ENCODE peak calls at places on chromosomes 3 and 15, in four cellular contexts. One of them, this sample, is unnamed.

GRCh38 chr15:50380089-50380488 is 25.1 kb upstream of the GABPB1 start:
- DNase-seq in uterus: no peak
- DNase-seq in ovary: no peak
- DNase-seq in HepG2: no peak
- DNase-seq in this sample: no peak

GRCh38 chr15:39874890-39875549 is 45.0 kb downstream of the GPR176 start:
- DNase-seq in uterus: no peak
- DNase-seq in ovary: no peak
- DNase-seq in HepG2: peak
- DNase-seq in this sample: no peak

GRCh38 chr15:70030851-70031645 is 66.7 kb downstream of the TLE3 start:
- DNase-seq in uterus: no peak
- DNase-seq in ovary: no peak
- DNase-seq in HepG2: no peak
- DNase-seq in this sample: no peak

GRCh38 chr3:179304605-179305004 is 18.2 kb upstream of the ZNF639 start:
- DNase-seq in uterus: no peak
- DNase-seq in ovary: no peak
- DNase-seq in HepG2: no peak
- DNase-seq in this sample: no peak

GRCh38 chr3:15007681-15008141 is 57.4 kb downstream of the MRPS25 start:
- DNase-seq in uterus: no peak
- DNase-seq in ovary: no peak
- DNase-seq in HepG2: no peak
- DNase-seq in this sample: no peak

GRCh38 chr15:45456212-45457106 is 66.1 kb downstream of the SLC30A4 start:
- DNase-seq in uterus: peak
- DNase-seq in ovary: peak
- DNase-seq in HepG2: peak
- DNase-seq in this sample: peak

GRCh38 chr3:126541628-126542339 is 16.9 kb downstream of the C3orf22 start:
- DNase-seq in uterus: peak
- DNase-seq in ovary: peak
- DNase-seq in HepG2: no peak
- DNase-seq in this sample: peak

GRCh38 chr3:187931111-187931510 is 185.8 kb upstream of the BCL6 start:
- DNase-seq in uterus: no peak
- DNase-seq in ovary: no peak
- DNase-seq in HepG2: no peak
- DNase-seq in this sample: no peak

GRCh38 chr3:99634881-99635280 is 3.5 kb upstream of the COL8A1 start:
- DNase-seq in uterus: no peak
- DNase-seq in ovary: no peak
- DNase-seq in HepG2: no peak
- DNase-seq in this sample: no peak

GRCh38 chr3:168093229-168093628 is 2.5 kb downstream of the GOLIM4 start:
- DNase-seq in uterus: no peak
- DNase-seq in ovary: no peak
- DNase-seq in HepG2: no peak
- DNase-seq in this sample: no peak

GRCh38 chr15:58146734-58147133 is 8.6 kb downstream of the AQP9 start:
- DNase-seq in uterus: no peak
- DNase-seq in ovary: no peak
- DNase-seq in HepG2: no peak
- DNase-seq in this sample: no peak

GRCh38 chr3:171972965-171973364 is 66.4 kb upstream of the FNDC3B start:
- DNase-seq in uterus: peak
- DNase-seq in ovary: no peak
- DNase-seq in HepG2: no peak
- DNase-seq in this sample: no peak

GRCh38 chr15:67106764-67107013 is 41.3 kb downstream of the SMAD3 start:
- DNase-seq in uterus: no peak
- DNase-seq in ovary: no peak
- DNase-seq in HepG2: no peak
- DNase-seq in this sample: no peak

GRCh38 chr15:59170295-59170881 is 36.3 kb upstream of the LDHAL6B start:
- DNase-seq in uterus: no peak
- DNase-seq in ovary: no peak
- DNase-seq in HepG2: peak
- DNase-seq in this sample: no peak

GRCh38 chr3:140586311-140586710 is 91.6 kb upstream of the TRIM42 start:
- DNase-seq in uterus: no peak
- DNase-seq in ovary: no peak
- DNase-seq in HepG2: no peak
- DNase-seq in this sample: no peak

GRCh38 chr3:100777271-100777670 is 68.0 kb downstream of the TFG start:
- DNase-seq in uterus: no peak
- DNase-seq in ovary: no peak
- DNase-seq in HepG2: no peak
- DNase-seq in this sample: no peak

GRCh38 chr3:123602325-123602724 is 17.5 kb upstream of the HACD2 start:
- DNase-seq in uterus: no peak
- DNase-seq in ovary: no peak
- DNase-seq in HepG2: peak
- DNase-seq in this sample: no peak

GRCh38 chr3:15333099-15333956 is 942 bp upstream of the SH3BP5 start:
- DNase-seq in uterus: no peak
- DNase-seq in ovary: peak
- DNase-seq in HepG2: no peak
- DNase-seq in this sample: no peak

GRCh38 chr3:23961064-23961463 is 16.0 kb downstream of the NR1D2 start:
- DNase-seq in uterus: no peak
- DNase-seq in ovary: no peak
- DNase-seq in HepG2: no peak
- DNase-seq in this sample: no peak

GRCh38 chr3:23966308-23966707 is 21.2 kb downstream of the NR1D2 start:
- DNase-seq in uterus: no peak
- DNase-seq in ovary: no peak
- DNase-seq in HepG2: no peak
- DNase-seq in this sample: no peak

GRCh38 chr3:23961913-23962312 is 16.8 kb downstream of the NR1D2 start:
- DNase-seq in uterus: no peak
- DNase-seq in ovary: no peak
- DNase-seq in HepG2: no peak
- DNase-seq in this sample: no peak

GRCh38 chr3:23960649-23961048 is 15.6 kb downstream of the NR1D2 start:
- DNase-seq in uterus: no peak
- DNase-seq in ovary: no peak
- DNase-seq in HepG2: no peak
- DNase-seq in this sample: no peak

DNA sequence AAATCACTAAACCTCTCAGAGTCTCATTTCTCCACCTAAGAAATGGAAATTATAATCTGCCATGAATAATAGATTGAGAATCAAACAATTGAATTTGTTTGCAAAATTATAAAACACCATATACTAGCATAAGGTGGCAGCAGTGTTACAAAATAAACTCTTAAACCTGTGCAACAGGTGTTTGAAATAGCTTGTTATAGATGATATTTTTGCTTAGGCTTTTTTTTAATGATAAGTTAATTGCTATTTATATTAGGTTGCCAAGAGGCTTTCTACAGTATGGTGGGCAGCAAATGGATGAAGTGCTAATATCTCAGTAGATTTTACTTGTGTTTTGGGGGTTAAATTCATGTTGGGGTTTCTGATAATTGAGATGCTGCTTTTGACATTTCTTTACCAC is 19.5 kb downstream of the NR1D2 start:
- DNase-seq in uterus: no peak
- DNase-seq in ovary: no peak
- DNase-seq in HepG2: no peak
- DNase-seq in this sample: no peak
- TF ChIP-seq CTCF in uterus: no peak
- TF ChIP-seq CTCF in ovary: no peak
- TF ChIP-seq CTCF in HepG2: no peak
- TF ChIP-seq CTCF in this sample: no peak

DNA sequence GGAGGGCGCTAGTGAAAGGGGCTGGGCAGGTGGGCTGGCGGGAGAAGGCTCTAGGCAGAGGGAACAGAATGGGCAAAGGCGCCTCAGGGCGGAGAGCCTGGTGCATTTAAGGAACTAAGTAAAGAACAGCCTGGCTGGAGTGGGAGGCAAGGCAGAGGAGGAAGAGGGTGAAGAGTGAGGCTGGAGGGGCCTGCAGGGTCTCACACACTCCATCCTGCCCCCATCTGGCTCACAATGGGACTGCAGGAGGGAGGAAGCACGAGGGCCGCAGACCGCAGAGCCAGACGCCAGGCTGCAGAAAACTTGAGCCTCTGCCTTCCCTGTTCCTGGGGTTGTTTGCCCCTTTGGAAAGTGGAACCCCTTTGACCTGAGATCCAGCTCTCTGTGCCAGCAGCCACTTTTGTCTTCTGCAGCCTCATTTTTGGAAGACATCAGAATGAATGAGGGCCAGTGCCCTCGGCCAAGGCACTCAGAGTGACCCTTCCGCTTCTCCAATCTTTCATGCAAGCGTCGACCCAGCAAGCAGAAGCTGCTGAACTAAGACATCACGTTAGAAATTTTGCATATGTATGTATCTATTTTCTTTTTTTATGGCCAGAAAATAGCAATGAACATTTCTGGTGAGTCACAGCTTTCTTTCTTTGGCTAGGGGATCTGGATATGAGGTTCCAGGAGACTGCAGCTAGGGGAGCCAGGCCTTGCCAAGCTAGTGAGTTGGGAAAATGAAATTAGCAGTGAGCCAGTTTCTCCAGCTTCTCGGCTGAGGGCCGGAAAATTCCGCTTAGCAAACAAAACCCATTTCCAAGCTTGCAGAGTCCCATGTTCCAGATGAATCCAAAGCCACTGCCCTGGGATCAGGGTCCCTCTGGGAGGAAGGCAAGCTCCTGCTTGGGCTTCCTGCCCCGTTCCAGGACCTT is 137.8 kb downstream of the SRGAP3 start:
- DNase-seq in uterus: peak
- DNase-seq in ovary: peak
- DNase-seq in HepG2: no peak
- DNase-seq in this sample: no peak
- TF ChIP-seq CTCF in uterus: no peak
- TF ChIP-seq CTCF in ovary: peak
- TF ChIP-seq CTCF in HepG2: peak
- TF ChIP-seq CTCF in this sample: no peak

DNA sequence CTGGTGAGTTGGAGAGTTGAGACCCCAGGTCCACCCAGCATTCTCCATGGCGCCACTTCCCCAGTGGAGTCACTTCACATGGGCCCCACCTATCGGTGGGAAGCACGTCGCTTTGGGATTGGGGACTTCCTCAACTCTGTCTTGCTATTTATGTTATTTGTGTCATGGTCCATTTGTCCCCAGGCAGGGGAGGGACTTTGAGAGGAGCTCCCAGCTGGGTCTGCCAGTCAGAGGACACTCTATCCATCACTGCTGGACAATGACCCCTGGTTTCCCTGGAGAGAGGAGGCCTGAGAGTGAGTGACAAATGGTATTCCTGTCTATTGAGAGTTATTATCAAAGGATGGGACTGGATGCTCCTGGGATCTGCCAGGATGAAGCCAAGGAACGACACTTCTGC is 127.6 kb downstream of the RAB11A start:
- DNase-seq in uterus: no peak
- DNase-seq in ovary: no peak
- DNase-seq in HepG2: no peak
- DNase-seq in this sample: no peak
- TF ChIP-seq CTCF in uterus: no peak
- TF ChIP-seq CTCF in ovary: no peak
- TF ChIP-seq CTCF in HepG2: no peak
- TF ChIP-seq CTCF in this sample: no peak

GRCh38 chr3:4819761-4820160 is 159.5 kb upstream of the BHLHE40 start:
- DNase-seq in uterus: no peak
- DNase-seq in ovary: no peak
- DNase-seq in HepG2: no peak
- DNase-seq in this sample: no peak
- TF ChIP-seq CTCF in uterus: no peak
- TF ChIP-seq CTCF in ovary: no peak
- TF ChIP-seq CTCF in HepG2: no peak
- TF ChIP-seq CTCF in this sample: no peak

This sample was measured in mesothelial cell of epicardium.